ENCODE peak calls at places on chromosomes 4 and X, in seven cellular contexts. S is OCI-LY7, D is nephron progenitor cell, Q is MM.1S, Z is left lung, V is upper lobe of left lung, L is AG09309. W is an unnamed sample.

GRCh38 chr4:172202480-172203076 is 389.4 kb downstream of the GALNTL6 start:
- DNase-seq in S (peak), D (no peak), Q (peak), Z (no peak), V (no peak), L (no peak), W (no peak)

GRCh38 chr4:152634110-152634760 is 45.6 kb downstream of the TMEM154 start:
- DNase-seq in S (no peak), D (no peak), Q (no peak), Z (no peak), V (no peak), L (peak), W (no peak)

GRCh38 chr4:26692014-26692726 is 108.3 kb downstream of the TBC1D19 start:
- DNase-seq in S (no peak), D (no peak), Q (no peak), Z (no peak), V (no peak), L (no peak), W (no peak)

GRCh38 chrX:49840679-49841078 is 11.6 kb downstream of the PAGE4 start:
- DNase-seq in S (peak), D (peak), Q (peak), Z (peak), V (peak), L (no peak), W (peak)

GRCh38 chrX:104135677-104136076 is 21.1 kb downstream of the SLC25A53 start:
- DNase-seq in S (no peak), D (no peak), Q (no peak), Z (no peak), V (no peak), L (no peak), W (no peak)

GRCh38 chr4:19735012-19735411 is 516.7 kb upstream of the SLIT2 start:
- DNase-seq in S (no peak), D (no peak), Q (no peak), Z (no peak), V (no peak), L (no peak), W (no peak)

GRCh38 chr4:101157415-101158135 is 189.8 kb downstream of the PPP3CA start:
- DNase-seq in S (no peak), D (no peak), Q (no peak), Z (no peak), V (no peak), L (no peak), W (no peak)

GRCh38 chrX:118569676-118570075 is 74.1 kb downstream of the DOCK11 start:
- DNase-seq in S (no peak), D (no peak), Q (peak), Z (no peak), V (no peak), L (no peak), W (peak)

GRCh38 chr4:166460769-166461550 is 587.9 kb downstream of the TLL1 start:
- DNase-seq in S (no peak), D (no peak), Q (no peak), Z (no peak), V (no peak), L (no peak), W (no peak)

GRCh38 chrX:18252644-18253359 is 32.1 kb upstream of the BEND2 start:
- DNase-seq in S (no peak), D (no peak), Q (no peak), Z (no peak), V (no peak), L (no peak), W (no peak)

GRCh38 chr4:158856852-158857251 is 88.0 kb downstream of the FNIP2 start:
- DNase-seq in S (peak), D (no peak), Q (peak), Z (no peak), V (no peak), L (peak), W (no peak)

GRCh38 chr4:69377562-69377961 is 97.3 kb downstream of the UGT2B28 start:
- DNase-seq in S (no peak), D (no peak), Q (no peak), Z (no peak), V (no peak), L (no peak), W (no peak)

GRCh38 chrX:45727761-45728160 is 527.1 kb upstream of the DIPK2B start:
- DNase-seq in S (no peak), D (no peak), Q (no peak), Z (no peak), V (no peak), L (no peak), W (no peak)

GRCh38 chr4:101563126-101563525 is 215.8 kb upstream of the PPP3CA start:
- DNase-seq in S (no peak), D (no peak), Q (no peak), Z (no peak), V (no peak), L (no peak), W (no peak)

GRCh38 chr4:89140168-89140759 is 28.9 kb downstream of the TIGD2 start:
- DNase-seq in S (no peak), D (no peak), Q (no peak), Z (no peak), V (no peak), L (no peak), W (no peak)

GRCh38 chrX:18973527-18974192 is 10.3 kb downstream of the PHKA2 start:
- DNase-seq in S (no peak), D (no peak), Q (no peak), Z (no peak), V (no peak), L (no peak), W (no peak)

GRCh38 chr4:103484521-103484920 is 235.3 kb downstream of the TACR3 start:
- DNase-seq in S (no peak), D (no peak), Q (no peak), Z (no peak), V (no peak), L (no peak), W (no peak)

GRCh38 chr4:16597829-16598228 is 300.6 kb downstream of the LDB2 start:
- DNase-seq in S (no peak), D (no peak), Q (no peak), Z (no peak), V (no peak), L (no peak), W (no peak)

GRCh38 chr4:4761128-4761991 is 98.1 kb upstream of the MSX1 start:
- DNase-seq in S (peak), D (no peak), Q (no peak), Z (no peak), V (no peak), L (no peak), W (peak)

GRCh38 chr4:105569014-105569850 is 16.8 kb downstream of the ARHGEF38 start:
- DNase-seq in S (no peak), D (no peak), Q (no peak), Z (no peak), V (no peak), L (no peak), W (no peak)

GRCh38 chrX:121504148-121504547 is 456.7 kb downstream of the GLUD2 start:
- DNase-seq in S (no peak), D (no peak), Q (no peak), Z (no peak), V (no peak), L (no peak), W (peak)

GRCh38 chrX:9665113-9665512 is 100.5 kb downstream of the GPR143 start:
- DNase-seq in S (no peak), D (no peak), Q (no peak), Z (no peak), V (no peak), L (no peak), W (no peak)

GRCh38 chr4:56698329-56698728 is 17.2 kb upstream of the HOPX start:
- DNase-seq in S (no peak), D (no peak), Q (no peak), Z (peak), V (peak), L (no peak), W (no peak)

GRCh38 chrX:153953342-153953830 is 8.9 kb upstream of the RENBP start:
- DNase-seq in S (peak), D (peak), Q (peak), Z (peak), V (peak), L (no peak), W (peak)

GRCh38 chr4:42995343-42995944 is 102.9 kb downstream of the GRXCR1 start:
- DNase-seq in S (peak), D (peak), Q (peak), Z (no peak), V (no peak), L (no peak), W (no peak)

GRCh38 chrX:18934708-18935107 is 49.2 kb downstream of the PHKA2 start:
- DNase-seq in S (no peak), D (no peak), Q (no peak), Z (no peak), V (no peak), L (no peak), W (no peak)

GRCh38 chr4:39706334-39706733 is 8.4 kb downstream of the UBE2K start:
- DNase-seq in S (no peak), D (no peak), Q (no peak), Z (no peak), V (no peak), L (peak), W (no peak)

GRCh38 chr4:127140306-127140705 is 492.5 kb upstream of the INTU start:
- DNase-seq in S (no peak), D (no peak), Q (no peak), Z (no peak), V (no peak), L (no peak), W (no peak)

GRCh38 chr4:108398326-108398725 is 222.1 kb upstream of the RPL34 start:
- DNase-seq in S (no peak), D (no peak), Q (no peak), Z (no peak), V (no peak), L (no peak), W (no peak)

GRCh38 chr4:88216395-88216794 is 58.0 kb upstream of the ABCG2 start:
- DNase-seq in S (no peak), D (no peak), Q (no peak), Z (no peak), V (peak), L (no peak), W (no peak)

GRCh38 chrX:40152173-40152705 is 54.5 kb upstream of the BCOR start:
- DNase-seq in S (peak), D (peak), Q (no peak), Z (no peak), V (no peak), L (no peak), W (peak)

GRCh38 chrX:48896611-48897011 is 957 bp downstream of the TIMM17B start:
- DNase-seq in S (peak), D (no peak), Q (no peak), Z (no peak), V (no peak), L (no peak), W (no peak)

GRCh38 chrX:151870603-151871002 is 42.1 kb upstream of the MAGEA4 start:
- DNase-seq in S (no peak), D (no peak), Q (no peak), Z (no peak), V (no peak), L (peak), W (no peak)

GRCh38 chrX:41558531-41558930 is 111.4 kb downstream of the NYX start:
- DNase-seq in S (peak), D (no peak), Q (peak), Z (no peak), V (no peak), L (no peak), W (peak)

DNA sequence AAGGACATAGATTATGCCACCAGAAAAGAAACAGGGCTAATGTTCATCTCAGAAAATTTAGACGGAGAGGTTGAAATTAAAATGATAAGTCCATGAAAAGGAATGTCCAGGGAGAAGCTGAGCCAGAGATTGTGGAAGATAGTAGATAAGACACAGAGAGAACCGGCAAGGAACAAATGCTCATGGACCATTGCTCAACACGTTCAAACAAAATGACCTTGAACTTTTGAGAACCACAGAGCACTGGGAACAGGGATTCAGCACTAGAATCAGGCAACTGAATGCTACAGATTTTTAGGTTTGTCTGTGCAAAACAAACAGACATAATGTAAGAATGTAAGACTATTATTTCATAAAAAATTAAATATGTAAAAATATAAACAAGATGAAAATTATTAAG is 206.3 kb downstream of the PDGFC start:
- DNase-seq in S (no peak), D (no peak), Q (no peak), Z (no peak), V (no peak), L (no peak), W (no peak)
- TF ChIP-seq CTCF in S (no peak), D (no peak), Q (no peak), Z (no peak), V (no peak), L (no peak), W (no peak)

GRCh38 chr4:121696641-121697461 is at the start of gene ANXA5:
- DNase-seq in S (peak), D (peak), Q (peak), Z (peak), V (peak), L (peak), W (peak)
- TF ChIP-seq CTCF in S (no peak), D (no peak), Q (peak), Z (no peak), V (peak), L (peak), W (no peak)

GRCh38 chr4:112266823-112267222 is 18.9 kb downstream of the TIFA start:
- DNase-seq in S (peak), D (no peak), Q (peak), Z (no peak), V (no peak), L (no peak), W (no peak)
- TF ChIP-seq CTCF in S (peak), D (peak), Q (peak), Z (peak), V (no peak), L (peak), W (peak)

GRCh38 chrX:55801811-55802210 is 84.3 kb downstream of the RRAGB start:
- DNase-seq in S (no peak), D (no peak), Q (peak), Z (no peak), V (no peak), L (no peak), W (no peak)

GRCh38 chrX:55794420-55794819 is 76.9 kb downstream of the RRAGB start:
- DNase-seq in S (no peak), D (no peak), Q (no peak), Z (no peak), V (no peak), L (no peak), W (no peak)

GRCh38 chrX:55796496-55796895 is 78.9 kb downstream of the RRAGB start:
- DNase-seq in S (no peak), D (no peak), Q (no peak), Z (no peak), V (no peak), L (no peak), W (no peak)
- TF ChIP-seq CTCF in S (no peak), D (no peak), Q (no peak), Z (no peak), V (no peak), L (no peak), W (no peak)

GRCh38 chr4:112031712-112032328 is 113.4 kb upstream of the FAM241A start:
- DNase-seq in S (peak), D (peak), Q (peak), Z (no peak), V (no peak), L (peak), W (peak)
- TF ChIP-seq CTCF in S (peak), D (peak), Q (peak), Z (peak), V (peak), L (peak), W (no peak)

GRCh38 chrX:31870267-31870666 is 798.4 kb upstream of the FTHL17 start:
- DNase-seq in S (no peak), D (no peak), Q (no peak), Z (no peak), V (no peak), L (no peak), W (no peak)

GRCh38 chrX:31871989-31872388 is 800.1 kb upstream of the FTHL17 start:
- DNase-seq in S (no peak), D (no peak), Q (no peak), Z (no peak), V (no peak), L (no peak), W (no peak)
- TF ChIP-seq CTCF in S (no peak), D (no peak), Q (no peak), Z (no peak), V (no peak), L (no peak), W (no peak)

GRCh38 chrX:141935645-141936044 is 32.0 kb downstream of the MAGEC1 start:
- DNase-seq in S (no peak), D (no peak), Q (peak), Z (no peak), V (no peak), L (no peak), W (no peak)

DNA sequence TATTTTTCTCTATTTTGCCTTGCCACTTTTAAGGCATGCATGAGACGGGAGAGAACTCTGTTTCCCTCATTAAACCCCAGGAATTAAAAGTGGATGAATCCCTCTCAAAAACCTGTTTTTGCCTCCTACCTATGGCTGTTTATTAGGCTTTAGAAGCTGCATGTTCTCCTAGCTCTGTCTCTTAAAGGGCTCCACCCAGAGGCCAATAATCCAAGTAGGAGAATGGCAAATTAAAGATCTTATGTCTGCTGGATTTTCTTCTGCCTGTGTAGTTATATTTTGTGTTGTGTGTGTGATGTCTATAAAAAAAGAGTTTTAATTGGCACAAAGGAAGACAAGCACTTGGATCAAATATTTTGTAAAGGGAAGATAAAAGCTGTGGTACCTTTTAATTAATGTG is 32.4 kb downstream of the MAGEC1 start:
- DNase-seq in S (no peak), D (no peak), Q (peak), Z (no peak), V (no peak), L (no peak), W (no peak)
- TF ChIP-seq CTCF in S (peak), D (no peak), Q (peak), Z (no peak), V (no peak), L (no peak), W (no peak)

DNA sequence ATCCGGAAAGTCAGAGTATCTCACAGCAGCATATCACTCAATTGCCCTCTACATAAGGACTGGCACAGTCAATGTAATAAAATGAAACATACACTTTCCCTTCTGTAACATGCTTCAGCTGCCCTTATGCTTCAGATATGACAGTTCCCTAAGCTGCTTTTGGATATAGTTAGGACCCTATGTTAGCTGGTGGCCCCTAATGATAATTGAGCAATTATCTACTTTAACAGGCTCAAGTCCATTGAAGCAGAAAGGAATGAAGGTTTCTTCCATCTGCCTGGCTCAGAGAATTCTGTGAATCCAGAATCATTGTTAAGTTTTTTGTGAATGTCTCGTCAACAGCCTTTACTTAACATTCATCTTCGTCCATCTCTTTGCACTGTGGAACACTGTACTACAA is 951.2 kb upstream of the DIAPH2 start:
- DNase-seq in S (no peak), D (no peak), Q (no peak), Z (no peak), V (no peak), L (no peak), W (no peak)
- TF ChIP-seq CTCF in S (no peak), D (no peak), Q (no peak), Z (no peak), V (no peak), L (no peak), W (no peak)

GRCh38 chr4:77372375-77372774 is 215.4 kb downstream of the CCNG2 start:
- DNase-seq in S (no peak), D (no peak), Q (no peak), Z (no peak), V (no peak), L (no peak), W (no peak)

GRCh38 chr4:77375866-77376607 is 219.0 kb downstream of the CCNG2 start:
- DNase-seq in S (no peak), D (no peak), Q (no peak), Z (no peak), V (no peak), L (no peak), W (no peak)

GRCh38 chr4:77376788-77377460 is 219.9 kb downstream of the CCNG2 start:
- DNase-seq in S (no peak), D (no peak), Q (no peak), Z (no peak), V (no peak), L (no peak), W (no peak)
- TF ChIP-seq CTCF in S (peak), D (no peak), Q (no peak), Z (no peak), V (no peak), L (no peak), W (no peak)

W was measured in activated CD8-positive, alpha-beta T cell treated with anti-CD3 and anti-CD28 coated beads for 36 hours.